ENCODE peak calls at places on chromosomes 3 and 15, in five cellular contexts. K, H, F, V and D are unnamed samples.

GRCh38 chr3:98482717-98483482 is 14.6 kb upstream of the OR5K2 start:
- DNase-seq in H (no peak), F (no peak), K (peak), V (no peak), D (no peak)

GRCh38 chr3:53794597-53794996 is 51.6 kb downstream of the CHDH start:
- DNase-seq in H (no peak), K (no peak), F (no peak), V (no peak), D (no peak)

GRCh38 chr3:146605106-146605505 is at the start of gene PLSCR5:
- DNase-seq in K (no peak), V (no peak), H (no peak), F (no peak), D (no peak)

GRCh38 chr3:59774613-59775012 is 724.8 kb upstream of the CFAP20DC start:
- DNase-seq in V (no peak), F (no peak), K (no peak), H (no peak), D (no peak)

GRCh38 chr3:15743587-15744009 is 54.2 kb downstream of the ANKRD28 start:
- DNase-seq in H (no peak), K (no peak), F (no peak), V (no peak), D (no peak)

GRCh38 chr3:125622381-125622788 is 27.1 kb upstream of the OSBPL11 start:
- DNase-seq in F (no peak), H (no peak), K (no peak), V (no peak), D (no peak)

GRCh38 chr15:74196175-74196574 is 6.4 kb downstream of the STRA6 start:
- DNase-seq in H (no peak), V (no peak), K (no peak), F (no peak), D (peak)

GRCh38 chr15:92667291-92667904 is 11.8 kb upstream of the FAM174B start:
- DNase-seq in F (peak), V (no peak), K (no peak), H (no peak), D (no peak)

GRCh38 chr3:181510500-181510899 is 201.2 kb upstream of the SOX2 start:
- DNase-seq in F (no peak), K (no peak), H (no peak), V (no peak), D (no peak)

GRCh38 chr3:189233225-189233858 is 61.6 kb downstream of the TPRG1 start:
- DNase-seq in K (peak), V (no peak), H (no peak), F (peak), D (no peak)

GRCh38 chr3:15815696-15816095 is 17.9 kb upstream of the ANKRD28 start:
- DNase-seq in F (no peak), H (no peak), K (peak), V (no peak), D (no peak)

DNA sequence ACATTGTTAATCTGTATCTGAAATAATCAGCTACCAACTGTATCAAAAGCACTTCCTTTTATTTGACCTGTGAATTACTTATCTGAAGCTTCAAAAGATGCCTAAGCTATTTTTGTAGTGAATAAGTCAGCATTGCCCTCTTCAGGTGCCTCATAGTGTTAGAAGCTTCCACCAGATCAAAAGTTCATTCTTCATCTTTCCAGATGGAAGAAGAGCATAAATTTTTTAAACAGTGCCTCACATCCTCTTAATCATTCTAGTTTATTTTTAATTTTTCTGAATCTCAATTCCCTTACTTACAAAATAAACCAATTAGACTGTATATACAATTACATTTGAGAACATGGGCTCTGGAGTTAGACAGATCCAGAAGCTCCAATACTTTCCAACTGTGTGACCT is 65.0 kb downstream of the MYO5A start:
- DNase-seq in K (peak), H (no peak), V (no peak), F (no peak), D (no peak)
- TF ChIP-seq CTCF in K (peak), H (peak), V (no peak), F (peak), D (no peak)

GRCh38 chr15:70974004-70974832 is 81.6 kb downstream of the LRRC49 start:
- DNase-seq in K (peak), V (no peak), H (no peak), F (no peak), D (no peak)
- TF ChIP-seq CTCF in K (peak), V (no peak), H (no peak), F (peak), D (no peak)

GRCh38 chr3:179653106-179653776 is 401 bp downstream of the USP13 start:
- DNase-seq in K (peak), F (peak), V (peak), H (peak), D (peak)
- TF ChIP-seq CTCF in K (no peak), F (no peak), V (no peak), H (no peak), D (no peak)

GRCh38 chr3:128153156-128154011 is at the start of gene EEFSEC:
- DNase-seq in V (peak), H (peak), F (peak), K (peak), D (peak)
- TF ChIP-seq CTCF in V (no peak), H (no peak), F (no peak), K (no peak), D (no peak)

GRCh38 chr15:69067296-69067695 is 52.8 kb downstream of the NOX5 start:
- DNase-seq in F (no peak), K (no peak), V (no peak), H (no peak), D (no peak)

GRCh38 chr15:69065981-69066645 is 51.6 kb downstream of the NOX5 start:
- DNase-seq in H (no peak), V (no peak), F (no peak), K (no peak), D (no peak)

GRCh38 chr15:69061414-69061842 is 46.9 kb downstream of the NOX5 start:
- DNase-seq in V (no peak), H (no peak), F (no peak), K (no peak), D (no peak)

GRCh38 chr15:69066646-69066995 is 52.1 kb downstream of the NOX5 start:
- DNase-seq in V (no peak), K (no peak), F (no peak), H (no peak), D (no peak)

GRCh38 chr15:69064649-69065048 is 50.2 kb downstream of the NOX5 start:
- DNase-seq in H (no peak), F (no peak), V (no peak), K (no peak), D (no peak)
- TF ChIP-seq CTCF in H (no peak), F (peak), V (no peak), K (no peak), D (no peak)

GRCh38 chr3:169304716-169305115 is 358.8 kb downstream of the MECOM start:
- DNase-seq in V (no peak), F (no peak), K (no peak), H (no peak), D (no peak)
- TF ChIP-seq CTCF in V (no peak), F (no peak), K (no peak), H (no peak), D (no peak)